ENCODE peak calls at places on chromosomes 3 and 15, in four cellular contexts. C is fibroblast of lung, W is transverse colon, O is pancreas. A is an unnamed sample.

GRCh38 chr3:9036327-9037112 is 73.2 kb upstream of the RAD18 start:
- DNase-seq in C (peak; percentile 11), W (peak; percentile 56), O (no peak), A (no peak)

GRCh38 chr15:98505611-98506031 is 142.7 kb upstream of the IGF1R start:
- DNase-seq in C (no peak), W (no peak), O (no peak), A (no peak)

GRCh38 chr15:83206971-83207621 is 527 bp downstream of the HDGFL3 start:
- DNase-seq in C (peak; percentile 49), W (peak; percentile 19), O (peak; percentile 74), A (peak; percentile 57)

GRCh38 chr3:130939753-130940152 is 45.9 kb downstream of the ATP2C1 start:
- DNase-seq in C (peak; percentile 57), W (no peak), O (no peak), A (no peak)

GRCh38 chr3:150761831-150762661 is 923 bp downstream of the SIAH2 start:
- DNase-seq in C (peak; percentile 61), W (peak; percentile 63), O (peak; percentile 70), A (peak; percentile 44)

GRCh38 chr15:78178056-78178455 is 28.9 kb downstream of the IDH3A start:
- DNase-seq in C (no peak), W (no peak), O (no peak), A (no peak)

GRCh38 chr3:15032650-15033049 is 32.5 kb downstream of the MRPS25 start:
- DNase-seq in C (no peak), W (no peak), O (no peak), A (no peak)

GRCh38 chr3:31421280-31422048 is 111.3 kb upstream of the STT3B start:
- DNase-seq in C (peak; percentile 37), W (no peak), O (no peak), A (peak; percentile 12)

GRCh38 chr3:53796161-53796560 is 50.1 kb downstream of the CHDH start:
- DNase-seq in C (no peak), W (peak; percentile 31), O (no peak), A (no peak)

GRCh38 chr15:33067456-33067855 is 127.1 kb downstream of the FMN1 start:
- DNase-seq in C (peak; percentile 77), W (no peak), O (no peak), A (no peak)

GRCh38 chr15:88400069-88400468 is 67.1 kb downstream of the MRPL46 start:
- DNase-seq in C (no peak), W (no peak), O (no peak), A (no peak)

GRCh38 chr15:47750740-47751262 is 33.5 kb downstream of the SEMA6D start:
- DNase-seq in C (peak; percentile 7), W (no peak), O (no peak), A (no peak)

GRCh38 chr15:51589881-51590570 is 32.5 kb downstream of the DMXL2 start:
- DNase-seq in C (no peak), W (no peak), O (no peak), A (peak; percentile 15)

GRCh38 chr3:195062866-195063540 is 208.0 kb downstream of the XXYLT1 start:
- DNase-seq in C (no peak), W (no peak), O (peak; percentile 33), A (no peak)

GRCh38 chr3:102129774-102130608 is 280.7 kb downstream of the NFKBIZ start:
- DNase-seq in C (peak; percentile 78), W (no peak), O (no peak), A (no peak)

GRCh38 chr3:12479919-12480425 is 4.3 kb upstream of the TSEN2 start:
- DNase-seq in C (peak; percentile 26), W (peak; percentile 86), O (peak; percentile 57), A (no peak)

GRCh38 chr3:108485146-108485545 is 25.2 kb downstream of the MYH15 start:
- DNase-seq in C (no peak), W (no peak), O (no peak), A (no peak)

GRCh38 chr3:133547432-133548041 is 25.9 kb upstream of the CDV3 start:
- DNase-seq in C (peak; percentile 79), W (no peak), O (no peak), A (no peak)

GRCh38 chr15:45729146-45729545 is 94.3 kb downstream of the SQOR start:
- DNase-seq in C (no peak), W (no peak), O (no peak), A (no peak)

GRCh38 chr3:169085827-169086226 is 577.7 kb downstream of the MECOM start:
- DNase-seq in C (peak; percentile 97), W (no peak), O (no peak), A (no peak)

GRCh38 chr3:184354121-184354728 is 7.2 kb downstream of the CLCN2 start:
- DNase-seq in C (no peak), W (peak; percentile 66), O (peak; percentile 80), A (no peak)

GRCh38 chr3:27641888-27642601 is 80.1 kb downstream of the EOMES start:
- DNase-seq in C (no peak), W (no peak), O (no peak), A (no peak)

GRCh38 chr15:59644757-59645156 is 12.6 kb downstream of the GTF2A2 start:
- DNase-seq in C (peak; percentile 42), W (no peak), O (no peak), A (no peak)
- TF ChIP-seq CTCF in C (no peak), W (no peak), O (no peak), A (no peak)

DNA sequence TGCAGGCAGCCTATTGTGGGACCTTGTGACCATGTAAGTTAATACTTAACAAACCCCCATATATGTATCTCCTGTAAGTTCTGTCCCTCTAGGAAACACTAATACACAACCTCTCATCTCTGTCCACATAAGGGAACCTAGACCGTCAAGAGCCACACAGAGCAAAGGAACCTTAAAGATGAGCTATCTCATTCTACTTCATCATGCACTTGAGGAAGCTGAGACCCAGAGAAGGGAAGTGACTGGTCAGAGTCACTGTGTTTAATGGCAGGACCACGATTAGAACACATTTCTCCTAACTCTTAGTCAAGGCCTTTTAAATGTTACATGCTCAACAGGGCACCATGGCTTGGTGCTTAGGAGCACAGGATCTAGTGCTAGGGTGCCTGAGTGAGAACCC is 50.2 kb downstream of the NPTN start:
- DNase-seq in C (no peak), W (no peak), O (no peak), A (no peak)
- H3K36me3 ChIP-seq in C (peaks cover 5% of the 10 kb centered on the region), W (peaks cover 25% of the 10 kb centered on the region), O (no peaks in the 10 kb centered on the region), A (peaks cover 5% of the 10 kb centered on the region)

DNA sequence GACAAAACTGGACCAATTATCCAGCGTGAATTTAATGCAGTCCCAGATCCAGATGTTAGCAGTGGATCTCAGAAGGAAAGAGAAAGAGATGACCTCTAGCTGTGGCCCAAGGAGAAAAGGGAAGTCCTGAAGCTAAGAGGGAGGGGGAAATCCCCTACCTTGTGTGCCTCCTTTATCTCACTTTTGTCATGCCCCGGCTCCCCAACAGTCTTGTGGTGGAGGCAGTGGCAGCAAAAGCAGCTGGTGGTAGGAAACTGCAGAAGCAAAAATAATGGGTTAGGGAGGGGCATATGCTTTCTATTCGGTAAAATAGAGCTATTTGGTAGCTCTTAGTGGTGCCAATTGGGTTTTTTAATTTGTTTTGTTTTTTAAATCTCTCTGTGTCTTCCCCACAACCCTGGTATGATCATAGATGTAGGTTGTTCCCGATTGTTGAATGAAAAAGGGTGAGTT is 56.5 kb downstream of the MCTP2 start:
- DNase-seq in C (no peak), W (peak; percentile 43), O (no peak), A (peak; percentile 58)
- H3K27me3 ChIP-seq in C (no peaks in the 10 kb centered on the region), W (no peaks in the 10 kb centered on the region), O (no peaks in the 10 kb centered on the region), A (no peaks in the 10 kb centered on the region)

GRCh38 chr3:46693038-46693896 is at the start of gene ALS2CL:
- DNase-seq in C (peak; percentile 6), W (peak; percentile 81), O (peak; percentile 84), A (peak; percentile 37)

GRCh38 chr3:46694520-46694919 is 1.0 kb upstream of the ALS2CL start:
- DNase-seq in C (no peak), W (no peak), O (no peak), A (no peak)

GRCh38 chr3:46695962-46696922 is 2.8 kb upstream of the ALS2CL start:
- DNase-seq in C (peak; percentile 16), W (no peak), O (no peak), A (no peak)

GRCh38 chr3:46693897-46694235 is 387 bp upstream of the ALS2CL start:
- DNase-seq in C (peak; percentile 11), W (peak; percentile 33), O (no peak), A (peak; percentile 24)

GRCh38 chr3:46695177-46695961 is 1.9 kb upstream of the ALS2CL start:
- DNase-seq in C (no peak), W (peak; percentile 35), O (no peak), A (peak; percentile 25)
- TF ChIP-seq CTCF in C (peak; percentile 29), W (peak; percentile 24), O (no peak), A (peak; percentile 47)

GRCh38 chr3:172378439-172378838 is 69.8 kb downstream of the GHSR start:
- DNase-seq in C (no peak), W (no peak), O (no peak), A (no peak)

GRCh38 chr3:172376402-172376801 is 71.9 kb downstream of the GHSR start:
- DNase-seq in C (no peak), W (no peak), O (no peak), A (no peak)

GRCh38 chr3:172383306-172383796 is 64.9 kb downstream of the GHSR start:
- DNase-seq in C (no peak), W (no peak), O (no peak), A (no peak)

GRCh38 chr3:172380632-172381031 is 67.6 kb downstream of the GHSR start:
- DNase-seq in C (no peak), W (no peak), O (no peak), A (no peak)

DNA sequence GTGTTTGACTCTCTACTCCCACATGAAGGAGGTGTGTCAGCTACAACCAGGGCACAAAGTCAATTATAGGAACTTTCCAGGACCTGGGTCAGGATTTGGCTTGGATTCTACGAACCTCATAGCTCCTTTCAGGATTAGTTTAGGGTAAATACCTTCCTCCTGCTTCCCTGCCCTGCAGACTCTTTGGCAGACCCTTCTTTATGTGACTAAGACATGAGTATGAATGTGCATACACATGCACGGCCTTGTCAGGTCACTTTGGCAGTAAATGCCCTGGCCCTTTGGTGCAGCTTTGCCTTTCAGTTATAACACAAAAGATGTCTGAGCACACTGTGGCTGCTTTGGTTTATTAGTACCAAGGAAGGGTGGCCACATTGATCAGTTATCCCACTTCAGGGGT is 68.9 kb downstream of the GHSR start:
- DNase-seq in C (no peak), W (no peak), O (no peak), A (no peak)
- H3K36me3 ChIP-seq in C (peaks cover 8% of the 10 kb centered on the region), W (peaks cover 44% of the 10 kb centered on the region), O (peaks cover 4% of the 10 kb centered on the region), A (peaks cover 12% of the 10 kb centered on the region)